ENCODE peak calls at places on chromosomes 3 and 15, in four cellular contexts. Y is neural progenitor cell, D is HT1080, B is RWPE1. T is an unnamed sample.

GRCh38 chr15:100095896-100096600 is 245.7 kb downstream of the ADAMTS17 start:
- DNase-seq in Y (no peak), D (peak; percentile 23), B (peak; percentile 61), T (no peak)

GRCh38 chr3:52435246-52436101 is 9.4 kb downstream of the SEMA3G start:
- DNase-seq in Y (no peak), D (no peak), B (no peak), T (no peak)

GRCh38 chr3:45105855-45106655 is 40.1 kb downstream of the CDCP1 start:
- DNase-seq in Y (no peak), D (peak; percentile 96), B (no peak), T (no peak)

GRCh38 chr3:8311321-8311720 is 190.3 kb upstream of the LMCD1 start:
- DNase-seq in Y (no peak), D (no peak), B (no peak), T (no peak)

GRCh38 chr3:46905661-46906451 is 28.3 kb downstream of the PTH1R start:
- DNase-seq in Y (no peak), D (no peak), B (no peak), T (no peak)

GRCh38 chr15:28112962-28113361 is 13.8 kb upstream of the OCA2 start:
- DNase-seq in Y (no peak), D (no peak), B (no peak), T (no peak)

GRCh38 chr15:67611803-67612369 is 69.4 kb downstream of the MAP2K5 start:
- DNase-seq in Y (no peak), D (no peak), B (no peak), T (no peak)

GRCh38 chr15:82021021-82021420 is 24.8 kb downstream of the MEX3B start:
- DNase-seq in Y (no peak), D (no peak), B (peak; percentile 39), T (no peak)

GRCh38 chr3:171974986-171975837 is 64.2 kb upstream of the FNDC3B start:
- DNase-seq in Y (no peak), D (no peak), B (no peak), T (no peak)

GRCh38 chr15:74653426-74654082 is 37.9 kb downstream of the CLK3 start:
- DNase-seq in Y (no peak), D (peak; percentile 46), B (peak; percentile 59), T (no peak)

GRCh38 chr3:119930286-119930685 is 148.4 kb downstream of the NR1I2 start:
- DNase-seq in Y (no peak), D (no peak), B (no peak), T (no peak)

GRCh38 chr3:71425491-71426071 is 157.9 kb downstream of the FOXP1 start:
- DNase-seq in Y (no peak), D (peak; percentile 93), B (no peak), T (no peak)

GRCh38 chr3:49712166-49712565 is 7.3 kb downstream of the AMIGO3 start:
- DNase-seq in Y (no peak), D (no peak), B (no peak), T (no peak)

GRCh38 chr3:115072265-115073008 is 74.7 kb downstream of the ZBTB20 start:
- DNase-seq in Y (no peak), D (no peak), B (peak; percentile 49), T (no peak)

GRCh38 chr15:62068071-62068786 is 1.5 kb downstream of the C2CD4A start:
- DNase-seq in Y (peak; percentile 80), D (no peak), B (no peak), T (no peak)

GRCh38 chr3:142962520-142963265 is 781 bp downstream of the PAQR9 start:
- DNase-seq in Y (no peak), D (no peak), B (no peak), T (no peak)

GRCh38 chr3:99972380-99973104 is 141.8 kb downstream of the FILIP1L start:
- DNase-seq in Y (no peak), D (no peak), B (no peak), T (no peak)

GRCh38 chr3:12663311-12663935 is 494 bp downstream of the RAF1 start:
- DNase-seq in Y (no peak), D (peak; percentile 23), B (peak; percentile 13), T (peak; percentile 44)

GRCh38 chr15:68775671-68776476 is 44.8 kb downstream of the ANP32A start:
- DNase-seq in Y (peak; percentile 26), D (no peak), B (no peak), T (no peak)

GRCh38 chr3:195219351-195220045 is 51.5 kb downstream of the XXYLT1 start:
- DNase-seq in Y (no peak), D (no peak), B (no peak), T (no peak)

GRCh38 chr15:74283366-74283765 is 47.2 kb downstream of the CCDC33 start:
- DNase-seq in Y (peak; percentile 65), D (no peak), B (no peak), T (no peak)

GRCh38 chr3:141052570-141053069 is 1.5 kb downstream of the SPSB4 start:
- DNase-seq in Y (peak; percentile 67), D (no peak), B (no peak), T (no peak)

GRCh38 chr15:97037080-97037479 is 706.6 kb downstream of the NR2F2 start:
- DNase-seq in Y (no peak), D (peak; percentile 7), B (no peak), T (no peak)

GRCh38 chr15:51321316-51321715 is 17.1 kb downstream of the CYP19A1 start:
- DNase-seq in Y (no peak), D (no peak), B (no peak), T (no peak)

GRCh38 chr3:48548731-48549705 is 7.6 kb downstream of the PFKFB4 start:
- DNase-seq in Y (peak; percentile 87), D (peak; percentile 66), B (no peak), T (peak; percentile 82)

GRCh38 chr3:150373234-150373633 is 34.9 kb upstream of the TSC22D2 start:
- DNase-seq in Y (no peak), D (no peak), B (no peak), T (no peak)

GRCh38 chr3:52221563-52222318 is 3.7 kb downstream of the TLR9 start:
- DNase-seq in Y (no peak), D (no peak), B (no peak), T (peak; percentile 45)